ENCODE peak calls at places on chromosomes 2 and 18, in six cellular contexts. Y, I, T, J, Z and G are unnamed samples.
A peak's percentile ranks its signal among the peaks of the same experiment; 100 is the strongest.

GRCh38 chr2:197191177-197191947 is 119.2 kb downstream of the ANKRD44 start:
- DNase-seq in Y (peak; percentile 62), I (peak; percentile 40), T (no peak), J (no peak), Z (no peak), G (no peak)

GRCh38 chr2:24908316-24908937 is 11.6 kb downstream of the ADCY3 start:
- DNase-seq in Y (no peak), I (no peak), T (no peak), J (no peak), Z (no peak), G (no peak)

GRCh38 chr2:10400978-10401951 is 46.9 kb downstream of the ODC1 start:
- DNase-seq in Y (no peak), I (peak; percentile 87), T (no peak), J (no peak), Z (no peak), G (no peak)

GRCh38 chr2:128261245-128262128 is 57.2 kb downstream of the HS6ST1 start:
- DNase-seq in Y (no peak), I (no peak), T (no peak), J (peak; percentile 84), Z (no peak), G (no peak)

GRCh38 chr18:58590231-58590630 is 38.7 kb downstream of the ALPK2 start:
- DNase-seq in Y (peak; percentile 91), I (peak; percentile 77), T (peak; percentile 60), J (no peak), Z (no peak), G (no peak)

GRCh38 chr2:169106563-169107545 is 37.5 kb downstream of the DHRS9 start:
- DNase-seq in Y (no peak), I (no peak), T (no peak), J (no peak), Z (no peak), G (no peak)

GRCh38 chr18:23950644-23951043 is 63.9 kb upstream of the TTC39C start:
- DNase-seq in Y (no peak), I (no peak), T (no peak), J (no peak), Z (no peak), G (no peak)

GRCh38 chr18:9353596-9353995 is 19.0 kb downstream of the TWSG1 start:
- DNase-seq in Y (no peak), I (no peak), T (no peak), J (no peak), Z (no peak), G (no peak)

GRCh38 chr18:35875566-35875965 is 96.9 kb upstream of the RMP24 start:
- DNase-seq in Y (no peak), I (no peak), T (no peak), J (no peak), Z (no peak), G (no peak)

GRCh38 chr2:240465268-240465764 is 29.9 kb downstream of the GPC1 start:
- DNase-seq in Y (no peak), I (no peak), T (no peak), J (no peak), Z (no peak), G (peak; percentile 10)

GRCh38 chr2:9681427-9681817 is 50.6 kb upstream of the YWHAQ start:
- DNase-seq in Y (no peak), I (no peak), T (no peak), J (peak; percentile 82), Z (no peak), G (no peak)

GRCh38 chr2:135456431-135456830 is 74.6 kb downstream of the ZRANB3 start:
- DNase-seq in Y (no peak), I (no peak), T (no peak), J (no peak), Z (no peak), G (no peak)

GRCh38 chr2:127174977-127175376 is 45.1 kb downstream of the CYP27C1 start:
- DNase-seq in Y (no peak), I (no peak), T (peak; percentile 31), J (peak; percentile 88), Z (peak; percentile 51), G (no peak)

GRCh38 chr2:50582164-50582563 is 449.8 kb downstream of the NRXN1 start:
- DNase-seq in Y (no peak), I (no peak), T (no peak), J (no peak), Z (no peak), G (no peak)

GRCh38 chr18:10329116-10329515 is 125.3 kb upstream of the APCDD1 start:
- DNase-seq in Y (no peak), I (no peak), T (peak; percentile 34), J (no peak), Z (no peak), G (peak; percentile 45)

GRCh38 chr18:48216639-48217280 is 192.4 kb downstream of the ZBTB7C start:
- DNase-seq in Y (peak; percentile 27), I (no peak), T (no peak), J (peak; percentile 60), Z (no peak), G (no peak)

GRCh38 chr18:75111673-75112485 is 97.1 kb downstream of the PTGR3 start:
- DNase-seq in Y (no peak), I (no peak), T (no peak), J (peak; percentile 26), Z (no peak), G (no peak)

GRCh38 chr2:45681675-45682074 is 30.2 kb downstream of the PRKCE start:
- DNase-seq in Y (peak; percentile 82), I (peak; percentile 13), T (peak; percentile 78), J (peak; percentile 87), Z (peak; percentile 48), G (no peak)

GRCh38 chr2:63040586-63040985 is 10.0 kb upstream of the OTX1 start:
- DNase-seq in Y (no peak), I (no peak), T (no peak), J (no peak), Z (no peak), G (no peak)

GRCh38 chr18:23494992-23495391 is 8.3 kb upstream of the RMC1 start:
- DNase-seq in Y (no peak), I (no peak), T (no peak), J (no peak), Z (no peak), G (no peak)

GRCh38 chr2:68438455-68439303 is 28.4 kb downstream of the FBXO48 start:
- DNase-seq in Y (no peak), I (no peak), T (no peak), J (no peak), Z (no peak), G (no peak)

GRCh38 chr2:73985318-73986084 is 791 bp downstream of the TET3 start:
- DNase-seq in Y (no peak), I (peak; percentile 31), T (no peak), J (peak; percentile 90), Z (peak; percentile 63), G (no peak)

GRCh38 chr2:239548491-239548890 is 147.7 kb upstream of the HDAC4 start:
- DNase-seq in Y (no peak), I (no peak), T (no peak), J (no peak), Z (no peak), G (no peak)

GRCh38 chr2:241953324-241953851 is 83.9 kb downstream of the RTP5 start:
- DNase-seq in Y (no peak), I (no peak), T (no peak), J (peak; percentile 74), Z (no peak), G (no peak)

DNA sequence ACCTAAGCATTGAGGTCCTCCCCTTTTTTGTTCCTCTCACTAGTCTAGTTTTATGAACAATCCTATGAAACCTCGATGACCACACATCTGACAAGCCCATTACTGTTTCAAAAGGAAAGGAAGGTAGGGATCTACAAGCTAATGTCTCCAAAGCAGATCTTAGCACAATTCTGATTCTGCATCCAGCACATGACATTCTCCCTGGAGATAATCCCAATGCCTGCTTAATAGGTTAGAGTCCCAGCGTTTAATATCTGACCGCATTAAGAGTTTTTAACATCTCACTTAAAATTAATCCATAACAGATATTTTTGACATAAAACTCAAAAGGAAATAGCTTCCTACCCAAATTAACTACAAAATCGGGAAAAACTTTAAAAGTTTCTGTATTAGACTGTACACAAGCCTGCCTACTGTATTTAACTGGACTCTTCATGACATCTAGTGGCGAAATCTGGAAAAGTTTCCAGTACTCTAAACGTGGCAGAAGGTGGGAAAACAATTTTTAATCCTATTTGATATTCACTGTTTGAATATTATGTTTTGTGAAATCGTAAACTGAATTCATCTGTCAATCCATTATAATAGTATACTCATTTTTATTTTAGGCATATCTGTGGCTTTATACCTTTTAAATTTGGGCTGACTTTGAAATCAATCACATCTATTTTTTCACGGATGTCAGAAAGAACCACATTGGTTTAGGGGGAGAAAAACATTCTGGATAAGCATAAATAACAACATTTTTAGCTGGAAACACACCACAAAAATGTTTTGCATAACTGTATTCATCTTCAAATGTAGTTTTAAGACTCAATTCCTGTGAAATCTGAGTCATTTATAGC is 62.4 kb downstream of the TXNL1 start:
- DNase-seq in Y (peak; percentile 82), I (peak; percentile 36), T (peak; percentile 46), J (no peak), Z (no peak), G (peak; percentile 89)
- TF ChIP-seq CTCF in Y (peak; percentile 59), I (peak; percentile 65), T (peak; percentile 45), J (peak; percentile 35), Z (peak; percentile 72), G (peak; percentile 68)

GRCh38 chr2:237691200-237691907 is 64.0 kb downstream of the LRRFIP1 start:
- DNase-seq in Y (no peak), I (no peak), T (no peak), J (no peak), Z (no peak), G (no peak)

GRCh38 chr2:237691908-237692600 is 64.7 kb downstream of the LRRFIP1 start:
- DNase-seq in Y (peak; percentile 90), I (peak; percentile 69), T (peak; percentile 85), J (peak; percentile 99), Z (peak; percentile 96), G (peak; percentile 85)

GRCh38 chr2:237694423-237695194 is 67.2 kb downstream of the LRRFIP1 start:
- DNase-seq in Y (no peak), I (no peak), T (no peak), J (peak; percentile 89), Z (no peak), G (no peak)

GRCh38 chr2:237693281-237694039 is 66.1 kb downstream of the LRRFIP1 start:
- DNase-seq in Y (peak; percentile 53), I (peak; percentile 64), T (peak; percentile 50), J (peak; percentile 85), Z (no peak), G (no peak)

DNA sequence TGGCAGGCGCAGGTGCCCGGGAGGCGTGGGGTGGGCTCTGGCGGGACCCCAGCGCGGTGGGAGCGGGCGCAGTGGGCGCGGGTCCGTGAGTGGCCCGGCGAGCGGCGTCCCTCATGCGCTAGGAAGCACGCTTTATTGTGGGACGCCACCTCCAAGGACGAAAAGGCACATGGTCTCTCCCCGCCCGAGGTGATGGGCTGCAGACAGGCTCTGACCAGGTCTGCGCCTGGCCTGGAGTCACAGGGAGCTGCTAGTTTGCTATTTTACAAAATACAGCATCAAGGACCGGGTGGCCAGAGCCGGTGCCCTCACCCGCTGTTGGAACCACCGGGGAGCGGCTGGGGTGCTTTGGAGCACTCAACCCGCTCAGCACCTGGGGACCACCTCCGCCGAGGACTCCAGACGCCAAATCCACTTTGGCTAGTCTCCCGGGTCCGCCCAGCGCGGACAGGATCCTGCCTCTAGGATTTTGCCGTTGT is 65.3 kb downstream of the LRRFIP1 start:
- DNase-seq in Y (no peak), I (no peak), T (no peak), J (peak; percentile 91), Z (no peak), G (no peak)
- TF ChIP-seq CTCF in Y (no peak), I (no peak), T (no peak), J (no peak), Z (no peak), G (no peak)

GRCh38 chr2:75290600-75291140 is 91.3 kb upstream of the TACR1 start:
- DNase-seq in Y (peak; percentile 50), I (no peak), T (peak; percentile 34), J (no peak), Z (no peak), G (no peak)
- TF ChIP-seq CTCF in Y (peak; percentile 63), I (peak; percentile 51), T (peak; percentile 62), J (no peak), Z (peak; percentile 8), G (peak; percentile 17)

GRCh38 chr2:157784823-157785175 is 91.3 kb downstream of the ACVR1 start:
- DNase-seq in Y (no peak), I (no peak), T (no peak), J (no peak), Z (no peak), G (no peak)
- TF ChIP-seq CTCF in Y (no peak), I (no peak), T (no peak), J (no peak), Z (no peak), G (no peak)